ENCODE peak calls at places on chromosomes 11 and 22, in four cellular contexts. Q is heart left ventricle, X is aorta, D is left ventricle myocardium inferior. V is an unnamed sample.

GRCh38 chr11:113255096-113255495 is 59.3 kb upstream of the TTC12 start:
- DNase-seq in Q (no peak), X (no peak), D (no peak), V (no peak)

GRCh38 chr11:64287676-64288352 is 2.2 kb downstream of the GPR137 start:
- DNase-seq in Q (no peak), X (no peak), D (no peak), V (no peak)

GRCh38 chr22:24026733-24027132 is 15.6 kb downstream of the CABIN1 start:
- DNase-seq in Q (no peak), X (no peak), D (no peak), V (no peak)

GRCh38 chr11:65128182-65129145 is 5.9 kb downstream of the SYVN1 start:
- DNase-seq in Q (no peak), X (peak; percentile 46), D (no peak), V (no peak)

GRCh38 chr11:57560146-57560545 is 7.3 kb downstream of the UBE2L6 start:
- DNase-seq in Q (no peak), X (no peak), D (no peak), V (no peak)

GRCh38 chr22:43812149-43812842 is at the start of gene EFCAB6:
- DNase-seq in Q (peak; percentile 95), X (peak; percentile 95), D (peak; percentile 91), V (peak; percentile 92)

GRCh38 chr22:19233189-19233661 is 54.7 kb upstream of the SLC25A1 start:
- DNase-seq in Q (no peak), X (no peak), D (no peak), V (no peak)

GRCh38 chr22:29773233-29773632 is 6.1 kb downstream of the UQCR10 start:
- DNase-seq in Q (no peak), X (no peak), D (no peak), V (no peak)

GRCh38 chr11:87039371-87039770 is 1.6 kb downstream of the TMEM135 start:
- DNase-seq in Q (no peak), X (peak; percentile 59), D (no peak), V (no peak)

GRCh38 chr22:45284705-45285305 is at the start of gene UPK3A:
- DNase-seq in Q (peak; percentile 53), X (peak; percentile 76), D (peak; percentile 80), V (peak; percentile 87)

GRCh38 chr22:45212306-45212709 is 28.4 kb downstream of the KIAA0930 start:
- DNase-seq in Q (peak; percentile 73), X (peak; percentile 94), D (peak; percentile 80), V (peak; percentile 65)

GRCh38 chr11:128624269-128625170 is 37.2 kb upstream of the ETS1 start:
- DNase-seq in Q (no peak), X (peak; percentile 46), D (no peak), V (peak; percentile 61)

GRCh38 chr22:36745301-36745995 is 30.5 kb downstream of the IFT27 start:
- DNase-seq in Q (no peak), X (no peak), D (no peak), V (peak; percentile 6)

GRCh38 chr11:33722579-33723234 is 13.5 kb downstream of the CD59 start:
- DNase-seq in Q (no peak), X (peak; percentile 64), D (no peak), V (no peak)

GRCh38 chr11:112623057-112623456 is 338.2 kb upstream of the NCAM1 start:
- DNase-seq in Q (no peak), X (no peak), D (no peak), V (no peak)

GRCh38 chr11:100932474-100933100 is 197.0 kb downstream of the PGR start:
- DNase-seq in Q (no peak), X (no peak), D (no peak), V (no peak)

GRCh38 chr22:30266445-30267381 is at the start of gene OSM:
- DNase-seq in Q (peak; percentile 62), X (peak; percentile 89), D (peak; percentile 66), V (peak; percentile 89)

GRCh38 chr22:23704829-23705228 is 14.0 kb downstream of the RGL4 start:
- DNase-seq in Q (no peak), X (no peak), D (no peak), V (no peak)

GRCh38 chr11:113697798-113698407 is 8.2 kb downstream of the TMPRSS5 start:
- DNase-seq in Q (no peak), X (no peak), D (no peak), V (no peak)

GRCh38 chr22:38696606-38697005 is 4.1 kb downstream of the JOSD1 start:
- DNase-seq in Q (no peak), X (no peak), D (no peak), V (no peak)

GRCh38 chr11:26931248-26931631 is 62.7 kb upstream of the FIBIN start:
- DNase-seq in Q (peak; percentile 38), X (no peak), D (peak; percentile 25), V (no peak)

GRCh38 chr11:44537679-44538078 is 27.8 kb upstream of the CD82 start:
- DNase-seq in Q (no peak), X (no peak), D (no peak), V (no peak)

GRCh38 chr11:111718436-111719325 is 47.5 kb downstream of the PPP2R1B start:
- DNase-seq in Q (no peak), X (no peak), D (no peak), V (no peak)

GRCh38 chr22:37416806-37417205 is 10.5 kb downstream of the ELFN2 start:
- DNase-seq in Q (no peak), X (no peak), D (no peak), V (no peak)

GRCh38 chr22:23110922-23111527 is 30.8 kb downstream of the RSPH14 start:
- DNase-seq in Q (no peak), X (no peak), D (no peak), V (no peak)

GRCh38 chr11:116649268-116649667 is 123.5 kb downstream of the BUD13 start:
- DNase-seq in Q (no peak), X (no peak), D (no peak), V (no peak)

GRCh38 chr11:37409124-37409523 is 811.1 kb upstream of the RAG2 start:
- DNase-seq in Q (no peak), X (no peak), D (no peak), V (no peak)

GRCh38 chr11:108958446-108959123 is 293.7 kb downstream of the DDX10 start:
- DNase-seq in Q (no peak), X (no peak), D (no peak), V (no peak)

GRCh38 chr22:36985490-36985889 is 33.8 kb downstream of the TST start:
- DNase-seq in Q (no peak), X (no peak), D (no peak), V (no peak)

GRCh38 chr22:40995821-40996220 is 44.6 kb downstream of the RBX1 start:
- DNase-seq in Q (no peak), X (no peak), D (no peak), V (no peak)

GRCh38 chr11:27423125-27423524 is 49.5 kb downstream of the LGR4 start:
- DNase-seq in Q (no peak), X (no peak), D (peak; percentile 50), V (no peak)

GRCh38 chr11:133519560-133519959 is 12.7 kb downstream of the OPCML start:
- DNase-seq in Q (peak; percentile 14), X (no peak), D (no peak), V (no peak)

GRCh38 chr11:133516845-133517244 is 15.5 kb downstream of the OPCML start:
- DNase-seq in Q (peak; percentile 26), X (no peak), D (no peak), V (no peak)

GRCh38 chr11:133518702-133519264 is 13.5 kb downstream of the OPCML start:
- DNase-seq in Q (no peak), X (no peak), D (no peak), V (no peak)

GRCh38 chr11:133509924-133510697 is 22.2 kb downstream of the OPCML start:
- DNase-seq in Q (no peak), X (no peak), D (no peak), V (no peak)

DNA sequence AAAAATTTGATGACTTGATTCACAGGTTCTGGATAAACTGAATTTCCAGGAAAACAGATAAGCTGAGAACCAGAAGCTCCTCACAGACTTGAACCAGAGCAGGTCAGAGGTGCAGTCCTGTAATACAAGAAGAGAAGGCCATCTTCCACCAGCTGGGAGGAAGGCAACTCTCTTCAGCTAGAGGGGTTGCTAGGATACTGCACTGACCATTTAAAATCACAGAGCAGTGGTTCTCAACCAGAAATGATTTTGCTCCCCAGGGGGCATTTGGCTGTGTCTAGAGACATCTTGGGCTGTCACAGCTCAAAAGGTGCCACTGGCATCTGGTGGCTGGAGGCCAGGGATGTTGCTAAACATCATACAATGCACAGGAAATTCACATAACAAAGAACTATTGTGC is 17.2 kb downstream of the OPCML start:
- DNase-seq in Q (no peak), X (no peak), D (no peak), V (no peak)
- H3K27ac ChIP-seq in Q (no peak overlapping the region), X (no peak overlapping the region), D (no peak overlapping the region), V (no peak overlapping the region)

DNA sequence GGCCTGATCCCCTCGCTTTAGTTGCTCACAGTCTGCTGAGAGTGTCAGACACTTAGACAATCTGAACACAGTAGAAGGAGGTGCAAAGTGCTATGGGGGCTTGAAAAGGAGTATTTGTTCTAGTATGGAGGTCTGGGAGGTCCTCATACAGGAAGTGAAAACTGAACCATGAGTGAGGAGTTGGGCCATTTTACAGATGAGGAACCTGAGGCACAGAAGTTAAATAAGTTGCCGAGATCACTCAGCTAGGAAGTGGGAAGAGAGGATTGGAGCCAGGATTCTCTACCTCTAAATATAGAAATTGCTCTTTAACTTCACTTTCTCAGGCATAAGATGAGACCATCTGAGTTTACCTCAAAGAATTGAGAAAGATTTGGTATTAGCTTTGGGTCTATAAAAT is 4.0 kb upstream of the NEU3 start:
- DNase-seq in Q (no peak), X (no peak), D (no peak), V (no peak)
- H3K4me3 ChIP-seq in Q (no peak overlapping the region), X (no peak overlapping the region), D (no peak overlapping the region), V (no peak overlapping the region)

GRCh38 chr11:76208438-76208828 is 2.1 kb upstream of the WNT11 start:
- DNase-seq in Q (no peak), X (no peak), D (no peak), V (no peak)
- H3K27me3 ChIP-seq in Q (no peaks in the 10 kb centered on the region), X (no peaks in the 10 kb centered on the region), D (peaks cover 8% of the 10 kb centered on the region), V (peaks cover 66% of the 10 kb centered on the region)

GRCh38 chr11:832529-833113 is at the start of gene CD151:
- DNase-seq in Q (peak; percentile 71), X (no peak), D (peak; percentile 54), V (no peak)

GRCh38 chr11:829946-830294 is 2.2 kb downstream of the CRACR2B start:
- DNase-seq in Q (no peak), X (no peak), D (no peak), V (no peak)

GRCh38 chr11:831951-832528 is 712 bp upstream of the CD151 start:
- DNase-seq in Q (no peak), X (no peak), D (no peak), V (no peak)

GRCh38 chr11:830295-831131 is 2.2 kb upstream of the CD151 start:
- DNase-seq in Q (peak; percentile 85), X (peak; percentile 88), D (peak; percentile 83), V (peak; percentile 87)

DNA sequence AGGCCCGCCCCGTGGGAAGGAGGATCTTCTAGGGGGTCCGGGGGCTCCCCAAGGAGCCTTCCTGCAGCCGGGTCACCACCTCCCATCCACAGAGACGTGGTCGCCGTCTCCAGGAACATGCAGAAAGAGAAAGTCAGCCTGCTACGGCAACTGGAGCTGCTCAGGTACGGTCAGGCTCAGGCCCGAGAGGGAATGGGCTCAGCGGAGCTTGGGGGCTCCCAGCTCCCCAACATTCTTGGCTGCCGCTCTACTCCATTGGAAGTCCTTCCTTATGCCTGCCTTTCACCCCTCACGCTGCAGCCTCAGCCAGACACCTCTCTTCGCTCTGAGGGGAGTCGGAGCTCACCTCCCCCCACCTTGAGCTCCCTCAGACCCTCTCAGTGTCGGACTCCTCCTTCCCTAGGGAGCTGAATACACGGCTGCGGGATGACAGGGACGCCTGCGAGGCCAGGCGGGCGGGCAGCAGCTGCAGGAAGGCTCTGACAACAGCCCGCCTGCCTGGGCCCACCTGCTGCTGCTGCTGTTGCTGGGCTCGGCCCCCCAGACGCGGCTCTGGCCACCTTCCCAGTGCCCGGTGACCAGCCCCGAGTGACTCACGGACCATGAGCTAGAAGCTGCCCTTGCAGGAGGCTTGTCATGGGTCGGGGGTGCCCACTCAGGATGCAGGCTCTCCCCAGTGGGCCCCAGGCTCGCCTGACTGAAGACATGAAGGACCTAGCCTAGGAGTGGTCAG is 1.5 kb upstream of the CD151 start:
- DNase-seq in Q (no peak), X (no peak), D (no peak), V (no peak)
- H3K27ac ChIP-seq in Q (no peak overlapping the region), X (no peak overlapping the region), D (no peak overlapping the region), V (no peak overlapping the region)

V was measured in lower lobe of right lung.